ENCODE peak calls at places on chromosomes 11 and 22, in four cellular contexts. T is right atrium auricular region, R is small intestine, N is aorta. P is an unnamed sample.

GRCh38 chr11:128231845-128232410 is 355.4 kb downstream of the ETS1 start:
- DNase-seq in T (no peak), R (no peak), N (no peak), P (no peak)

GRCh38 chr11:86037743-86038142 is 31.1 kb downstream of the PICALM start:
- DNase-seq in T (no peak), R (peak), N (no peak), P (no peak)

GRCh38 chr11:88404932-88405710 is 67.6 kb upstream of the CTSC start:
- DNase-seq in T (no peak), R (no peak), N (no peak), P (no peak)

GRCh38 chr11:33027846-33028536 is 11.4 kb upstream of the TCP11L1 start:
- DNase-seq in T (no peak), R (no peak), N (no peak), P (no peak)

GRCh38 chr11:33507356-33507755 is 193.3 kb downstream of the C11orf91 start:
- DNase-seq in T (no peak), R (no peak), N (no peak), P (no peak)

GRCh38 chr11:45771194-45771941 is 33.6 kb upstream of the SLC35C1 start:
- DNase-seq in T (peak), R (peak), N (peak), P (peak)

GRCh38 chr11:18367431-18367830 is 26.9 kb upstream of the LDHA start:
- DNase-seq in T (no peak), R (no peak), N (no peak), P (no peak)

GRCh38 chr11:75786101-75786736 is 17.6 kb downstream of the DGAT2 start:
- DNase-seq in T (no peak), R (peak), N (no peak), P (peak)

GRCh38 chr11:113628912-113629311 is 77.2 kb downstream of the TMPRSS5 start:
- DNase-seq in T (no peak), R (no peak), N (no peak), P (no peak)

GRCh38 chr11:74953448-74953847 is 4.4 kb downstream of the SPCS2 start:
- DNase-seq in T (no peak), R (no peak), N (no peak), P (no peak)

GRCh38 chr11:45163956-45164575 is 17.6 kb downstream of the PRDM11 start:
- DNase-seq in T (no peak), R (no peak), N (peak), P (no peak)

GRCh38 chr11:60924110-60924905 is at the start of gene TMEM132A:
- DNase-seq in T (no peak), R (peak), N (peak), P (peak)

GRCh38 chr22:49327411-49327810 is 500.3 kb downstream of the BRD1 start:
- DNase-seq in T (peak), R (no peak), N (peak), P (peak)

GRCh38 chr11:121887564-121887963 is 228.5 kb downstream of the BLID start:
- DNase-seq in T (no peak), R (no peak), N (no peak), P (no peak)

GRCh38 chr11:27012254-27012921 is 18.5 kb downstream of the FIBIN start:
- DNase-seq in T (no peak), R (no peak), N (no peak), P (no peak)

GRCh38 chr22:46604306-46604690 is 15.9 kb upstream of the GRAMD4 start:
- DNase-seq in T (no peak), R (peak), N (peak), P (no peak)

GRCh38 chr11:61587541-61587941 is 6.7 kb upstream of the SYT7 start:
- DNase-seq in T (no peak), R (no peak), N (peak), P (no peak)

GRCh38 chr11:69356703-69357457 is 62.9 kb downstream of the MYEOV start:
- DNase-seq in T (peak), R (no peak), N (peak), P (no peak)

GRCh38 chr22:22397292-22397870 is 111.2 kb downstream of the ZNF280B start:
- DNase-seq in T (no peak), R (peak), N (no peak), P (no peak)

GRCh38 chr11:7590529-7590928 is 76.7 kb downstream of the PPFIBP2 start:
- DNase-seq in T (peak), R (peak), N (no peak), P (no peak)

GRCh38 chr11:87917111-87917510 is 258.1 kb downstream of the RAB38 start:
- DNase-seq in T (no peak), R (no peak), N (no peak), P (no peak)

GRCh38 chr11:1150095-1150494 is 7.7 kb upstream of the MUC5AC start:
- DNase-seq in T (peak), R (no peak), N (peak), P (no peak)

GRCh38 chr11:124801014-124801413 is 808 bp upstream of the MSANTD2 start:
- DNase-seq in T (no peak), R (peak), N (no peak), P (no peak)

GRCh38 chr11:9525116-9525515 is 48.4 kb upstream of the WEE1 start:
- DNase-seq in T (no peak), R (peak), N (no peak), P (no peak)

GRCh38 chr11:124892750-124893454 is 4.8 kb downstream of the ROBO4 start:
- DNase-seq in T (peak), R (no peak), N (no peak), P (no peak)

GRCh38 chr11:83063073-83063754 is 8.5 kb downstream of the RAB30 start:
- DNase-seq in T (no peak), R (peak), N (no peak), P (no peak)

GRCh38 chr11:112719736-112720525 is 241.3 kb upstream of the NCAM1 start:
- DNase-seq in T (no peak), R (no peak), N (no peak), P (no peak)

GRCh38 chr22:41731609-41732008 is 32.3 kb downstream of the MEI1 start:
- DNase-seq in T (no peak), R (no peak), N (no peak), P (no peak)

GRCh38 chr11:57254631-57255030 is 17.6 kb upstream of the APLNR start:
- DNase-seq in T (no peak), R (no peak), N (no peak), P (no peak)

GRCh38 chr11:78753297-78753696 is 178.6 kb upstream of the NARS2 start:
- DNase-seq in T (no peak), R (no peak), N (no peak), P (no peak)
- H3K4me3 ChIP-seq in T (no peak), R (no peak), N (no peak), P (no peak)

GRCh38 chr22:26610983-26611382 is 6.8 kb downstream of the CRYBB1 start:
- DNase-seq in T (no peak), R (no peak), N (no peak), P (no peak)
- H3K4me3 ChIP-seq in T (no peak), R (no peak), N (no peak), P (no peak)

GRCh38 chr22:37267128-37267587 is 15.2 kb upstream of the CYTH4 start:
- DNase-seq in T (no peak), R (peak), N (peak), P (no peak)
- H3K4me3 ChIP-seq in T (peak), R (no peak), N (no peak), P (peak)

DNA sequence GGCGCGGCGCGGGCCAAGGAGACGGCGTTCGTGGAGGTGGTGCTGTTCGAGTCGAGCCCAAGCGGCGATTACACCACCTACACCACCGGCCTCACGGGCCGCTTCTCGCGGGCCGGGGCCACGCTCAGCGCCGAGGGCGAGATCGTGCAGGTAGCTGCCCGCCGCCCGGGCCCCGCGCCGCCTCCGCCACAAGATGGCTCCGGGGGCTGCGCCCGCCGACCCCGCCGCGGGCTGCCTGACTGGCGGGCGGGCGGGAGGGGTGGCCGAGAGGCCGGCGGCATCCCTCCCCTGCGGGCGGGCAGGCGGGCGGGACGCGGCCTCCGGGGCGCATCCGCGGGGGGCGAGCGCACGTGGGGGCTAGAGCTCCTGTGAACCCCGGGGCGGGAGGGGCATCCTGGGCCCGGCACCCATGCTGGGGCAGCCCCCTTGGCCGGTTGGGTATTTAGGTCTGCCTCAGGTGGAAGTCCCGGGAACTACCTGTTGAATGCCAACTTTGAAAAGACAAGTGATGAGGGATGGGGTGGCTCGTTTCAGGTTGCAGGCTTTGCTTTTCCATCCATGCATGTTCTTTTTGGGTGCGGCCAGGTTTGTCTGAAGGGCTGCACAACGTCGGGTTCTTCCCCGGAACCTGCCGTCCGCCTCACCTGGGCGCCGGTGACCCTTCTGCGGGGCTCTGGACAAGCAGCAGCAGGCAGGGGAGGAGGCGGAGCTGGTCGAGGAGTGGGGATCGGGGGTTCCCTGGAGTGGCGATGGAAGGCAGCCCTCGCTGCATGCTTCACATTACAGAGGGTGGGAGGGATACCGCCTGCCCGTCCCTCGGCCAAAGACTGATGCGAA is 763 bp downstream of the ZNRF3 start:
- DNase-seq in T (no peak), R (no peak), N (peak), P (peak)
- H3K4me3 ChIP-seq in T (peak), R (peak), N (peak), P (peak)

DNA sequence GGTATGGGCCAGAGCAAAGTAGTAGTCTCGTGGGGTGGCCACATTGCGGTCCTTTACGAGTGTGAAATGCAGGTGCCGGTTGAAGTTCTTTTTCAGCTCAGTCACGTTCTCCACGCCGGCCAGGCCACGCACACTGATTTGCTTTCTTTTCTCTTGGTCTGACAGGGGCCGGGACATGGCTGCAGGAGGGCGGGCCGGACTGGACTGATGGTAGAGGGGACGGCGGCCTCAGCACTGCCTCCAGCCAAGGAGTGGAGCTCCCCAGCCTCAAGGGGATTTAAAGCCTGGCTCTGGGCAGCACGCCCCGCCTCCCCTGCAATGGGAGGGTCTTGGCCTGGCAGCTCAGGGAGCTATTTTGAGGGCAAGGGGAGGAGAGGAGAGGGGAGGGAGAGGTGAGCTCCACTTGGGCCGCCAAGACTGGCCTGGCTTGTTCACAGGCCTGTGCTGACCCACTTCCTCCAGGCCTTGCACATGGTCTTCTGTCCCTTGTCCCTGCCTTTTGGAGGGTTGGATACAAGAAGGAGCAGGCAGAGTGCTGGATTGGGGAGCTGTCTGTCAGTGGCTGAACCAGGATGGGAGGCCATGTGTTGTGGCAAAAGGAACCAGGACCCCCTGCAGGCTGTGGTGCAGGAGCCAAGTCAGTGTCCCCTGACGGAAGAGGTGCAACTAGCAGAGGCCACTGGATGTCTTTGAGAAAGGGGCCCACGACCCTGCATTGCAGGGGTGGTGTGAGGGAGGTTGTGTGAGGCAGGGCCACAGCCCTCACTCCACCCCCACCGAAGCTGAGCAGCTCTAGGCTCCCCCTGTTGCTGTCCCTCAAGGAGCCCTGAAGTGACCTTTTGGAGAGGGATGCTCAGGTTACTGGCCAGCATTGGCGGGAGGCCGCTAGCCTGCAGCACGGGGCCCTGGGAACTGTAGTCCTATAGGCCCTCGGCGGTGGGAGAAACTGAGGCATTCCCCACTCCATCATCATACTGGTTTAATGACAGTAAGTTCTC is at the start of gene PYGM:
- DNase-seq in T (peak), R (no peak), N (peak), P (peak)
- H3K4me3 ChIP-seq in T (peak), R (no peak), N (no peak), P (no peak)

GRCh38 chr11:47861762-47862161 is 13.6 kb upstream of the NUP160 start:
- DNase-seq in T (no peak), R (no peak), N (no peak), P (no peak)

GRCh38 chr11:47863893-47864430 is 15.8 kb upstream of the NUP160 start:
- DNase-seq in T (no peak), R (no peak), N (no peak), P (no peak)

GRCh38 chr11:47863189-47863892 is 15.2 kb upstream of the NUP160 start:
- DNase-seq in T (no peak), R (peak), N (no peak), P (no peak)

GRCh38 chr11:47867821-47868220 is 19.7 kb upstream of the NUP160 start:
- DNase-seq in T (no peak), R (no peak), N (no peak), P (no peak)

GRCh38 chr11:47864910-47865309 is 16.8 kb upstream of the NUP160 start:
- DNase-seq in T (no peak), R (no peak), N (no peak), P (no peak)
- H3K4me3 ChIP-seq in T (no peak), R (no peak), N (no peak), P (no peak)

DNA sequence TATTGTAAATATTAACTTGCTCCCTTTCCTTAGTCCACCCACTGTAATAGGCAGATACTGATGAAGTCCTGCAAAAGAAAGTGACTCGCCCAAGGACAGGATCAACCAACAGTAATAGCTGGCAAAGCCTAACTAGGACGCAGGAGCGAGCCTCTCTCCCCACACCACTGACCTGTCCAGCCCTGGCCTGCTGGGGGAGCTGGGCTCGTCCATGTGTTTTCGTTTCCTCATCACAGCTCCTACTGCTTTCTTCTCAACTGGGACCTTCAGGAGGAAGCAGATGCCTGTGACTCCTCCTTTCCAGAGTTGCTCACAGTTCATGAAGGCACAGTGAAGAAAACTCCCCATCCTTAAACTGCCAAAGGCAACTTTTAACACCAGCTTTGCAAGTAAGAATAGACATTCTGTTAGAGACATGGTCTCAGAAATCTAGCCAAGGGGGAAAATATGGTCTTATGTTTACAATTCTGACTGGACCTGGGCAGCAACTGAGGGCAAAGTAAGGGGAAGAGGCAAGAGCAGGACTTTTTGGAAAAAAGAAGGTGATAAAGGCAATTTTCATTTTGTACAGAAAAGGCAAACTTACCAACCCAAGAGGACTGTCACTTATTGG is 11.6 kb upstream of the GPHA2 start:
- DNase-seq in T (no peak), R (no peak), N (no peak), P (no peak)
- H3K4me3 ChIP-seq in T (no peak), R (no peak), N (no peak), P (no peak)

DNA sequence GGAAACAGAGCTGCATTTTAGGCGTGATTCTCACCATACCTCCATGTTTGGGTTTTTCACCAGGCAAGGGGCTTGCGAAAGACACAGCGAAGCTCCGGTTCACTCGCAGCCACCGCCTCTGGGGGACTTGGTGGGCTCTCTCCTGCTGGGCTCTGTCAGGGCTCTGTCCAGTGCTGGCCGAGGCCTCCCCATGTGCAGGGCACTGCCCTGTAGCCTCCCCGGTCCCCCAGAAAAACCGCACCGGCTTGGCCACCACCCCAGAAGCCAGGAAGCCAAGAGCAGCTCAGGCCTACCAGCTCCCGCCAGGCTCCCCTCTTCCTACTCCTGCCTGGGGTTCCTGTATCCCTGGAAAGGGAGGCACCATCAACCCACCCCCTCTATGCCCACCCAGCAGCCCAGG is 151.5 kb downstream of the CTTN start:
- DNase-seq in T (no peak), R (no peak), N (no peak), P (peak)
- H3K4me3 ChIP-seq in T (no peak), R (no peak), N (no peak), P (no peak)

DNA sequence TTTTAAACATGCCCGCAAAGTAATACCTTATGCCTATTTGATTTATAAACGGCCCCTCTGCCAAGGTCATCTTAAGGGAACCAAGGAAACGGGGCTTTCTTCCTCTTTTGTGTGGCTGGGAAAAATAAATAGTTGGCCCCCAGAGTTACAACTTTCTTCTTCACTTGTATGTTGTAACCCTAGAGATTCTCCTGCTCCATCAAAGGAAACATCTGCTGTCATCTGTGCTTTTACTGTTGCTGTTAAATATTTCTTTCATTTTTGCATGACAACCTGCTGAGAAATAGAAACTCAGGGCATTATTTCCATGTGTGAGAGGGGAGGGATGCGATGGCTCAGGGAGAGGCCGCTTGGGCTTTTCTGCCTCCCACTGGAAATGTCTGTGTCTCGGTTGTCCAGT is 21.8 kb upstream of the CDC42EP2 start:
- DNase-seq in T (no peak), R (no peak), N (no peak), P (no peak)
- H3K4me3 ChIP-seq in T (no peak), R (no peak), N (no peak), P (no peak)

GRCh38 chr22:25281675-25282345 is 62.4 kb downstream of the CRYBB2 start:
- DNase-seq in T (no peak), R (no peak), N (no peak), P (no peak)
- H3K4me3 ChIP-seq in T (no peak), R (no peak), N (no peak), P (no peak)